ENCODE peak calls at places on chromosomes 3 and 15, in four cellular contexts. W is fibroblast of lung, P is natural killer cell, S is H9. Z is an unnamed sample.

GRCh38 chr15:74725845-74726773 is 781 bp upstream of the CYP1A1 start:
- DNase-seq in P (peak), W (no peak), S (peak), Z (peak)

GRCh38 chr3:44974406-44974805 is 1.6 kb downstream of the ZDHHC3 start:
- DNase-seq in W (no peak), P (no peak), S (no peak), Z (no peak)

GRCh38 chr3:35944915-35945710 is 305.8 kb downstream of the ARPP21 start:
- DNase-seq in S (no peak), P (no peak), W (no peak), Z (no peak)

GRCh38 chr3:123759311-123759710 is 124.8 kb downstream of the MYLK start:
- DNase-seq in P (no peak), W (no peak), S (no peak), Z (no peak)

GRCh38 chr3:27596334-27596841 is 112.2 kb upstream of the SLC4A7 start:
- DNase-seq in P (no peak), W (peak), S (no peak), Z (peak)

GRCh38 chr3:156725706-156726105 is 51.3 kb downstream of the TIPARP start:
- DNase-seq in S (no peak), P (no peak), W (no peak), Z (no peak)

GRCh38 chr3:143977326-143978262 is 6.0 kb downstream of the DIPK2A start:
- DNase-seq in W (peak), S (no peak), P (no peak), Z (no peak)

GRCh38 chr3:22685598-22685997 is 517.5 kb upstream of the UBE2E2 start:
- DNase-seq in P (no peak), S (no peak), W (peak), Z (no peak)

GRCh38 chr3:43729707-43730399 is 39.1 kb downstream of the ABHD5 start:
- DNase-seq in S (no peak), W (no peak), P (no peak), Z (no peak)

GRCh38 chr3:85790445-85791030 is 831.7 kb downstream of the CADM2 start:
- DNase-seq in S (no peak), W (no peak), P (no peak), Z (no peak)

GRCh38 chr3:48970568-48970967 is 19.5 kb upstream of the P4HTM start:
- DNase-seq in S (no peak), P (no peak), W (no peak), Z (no peak)

GRCh38 chr3:48962939-48963338 is 27.1 kb upstream of the P4HTM start:
- DNase-seq in S (no peak), W (no peak), P (no peak), Z (no peak)

GRCh38 chr3:48966367-48966766 is 23.7 kb upstream of the P4HTM start:
- DNase-seq in W (no peak), S (no peak), P (no peak), Z (no peak)

GRCh38 chr3:48963591-48963990 is 26.4 kb upstream of the P4HTM start:
- DNase-seq in S (no peak), P (no peak), W (no peak), Z (no peak)

DNA sequence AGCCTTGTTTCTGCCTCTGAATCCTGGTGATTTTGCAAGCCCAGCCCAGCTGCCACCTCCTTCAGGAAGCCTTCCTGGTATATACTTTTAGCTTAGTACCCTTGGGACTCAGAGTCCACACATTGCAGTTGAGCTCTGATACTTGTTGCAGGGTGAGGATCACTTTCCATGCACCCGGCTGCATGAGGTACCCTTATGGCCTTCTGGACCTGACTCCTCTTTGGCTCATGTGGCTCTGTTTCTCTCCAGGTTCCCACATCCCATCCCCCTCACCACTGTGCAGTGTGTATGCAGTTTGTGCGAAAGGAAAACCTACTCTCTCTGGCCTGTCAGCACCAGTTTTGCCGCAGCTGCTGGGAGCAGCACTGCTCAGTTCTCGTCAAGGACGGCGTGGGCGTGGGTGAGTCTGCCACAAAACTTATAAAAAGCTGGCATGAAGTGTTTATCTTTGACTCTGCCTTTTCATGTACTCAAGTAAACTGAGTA is 23.1 kb upstream of the P4HTM start:
- DNase-seq in W (no peak), S (no peak), P (no peak), Z (peak)
- TF ChIP-seq CTCF in W (no peak), S (no peak), P (no peak), Z (no peak)

GRCh38 chr3:57855281-57855680 is 99.2 kb downstream of the SLMAP start:
- DNase-seq in P (no peak), S (no peak), W (peak), Z (no peak)

GRCh38 chr3:57851304-57851703 is 95.2 kb downstream of the SLMAP start:
- DNase-seq in W (no peak), S (no peak), P (no peak), Z (no peak)

GRCh38 chr3:57856675-57857074 is 100.6 kb downstream of the SLMAP start:
- DNase-seq in P (no peak), W (peak), S (no peak), Z (no peak)

GRCh38 chr3:57855943-57856342 is 99.8 kb downstream of the SLMAP start:
- DNase-seq in P (no peak), S (no peak), W (no peak), Z (no peak)

GRCh38 chr3:57852896-57853295 is 96.8 kb downstream of the SLMAP start:
- DNase-seq in W (peak), S (no peak), P (no peak), Z (no peak)
- TF ChIP-seq CTCF in W (no peak), S (peak), P (peak), Z (no peak)

GRCh38 chr3:176514297-176514696 is 683.0 kb downstream of the TBL1XR1 start:
- DNase-seq in W (peak), S (peak), P (no peak), Z (peak)
- TF ChIP-seq CTCF in W (peak), S (peak), P (no peak), Z (peak)

GRCh38 chr3:100833483-100833882 is 124.2 kb downstream of the TFG start:
- DNase-seq in P (no peak), S (no peak), W (no peak), Z (no peak)

GRCh38 chr3:100834332-100834731 is 125.0 kb downstream of the TFG start:
- DNase-seq in P (no peak), W (no peak), S (no peak), Z (no peak)

DNA sequence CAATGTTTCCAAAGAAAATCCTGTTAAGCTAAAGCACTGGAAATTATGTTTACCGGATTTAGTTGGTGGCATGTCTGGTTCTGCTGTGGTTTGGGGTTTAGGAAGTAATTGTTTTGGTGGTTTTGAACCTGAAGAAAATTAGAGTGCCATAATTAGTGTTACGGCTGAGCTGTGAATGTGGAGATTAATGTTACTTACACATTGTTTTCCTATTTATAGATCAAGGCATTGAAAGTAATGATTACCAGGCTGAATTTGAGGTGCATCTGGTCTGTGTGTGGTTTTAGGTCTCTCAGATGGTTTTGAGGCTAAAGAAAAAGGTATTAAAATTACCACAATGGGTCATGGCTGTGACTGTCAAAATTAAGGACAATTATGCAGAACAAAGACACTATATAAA is 128.9 kb downstream of the TFG start:
- DNase-seq in W (no peak), S (no peak), P (no peak), Z (no peak)
- TF ChIP-seq CTCF in W (no peak), S (no peak), P (no peak), Z (no peak)

GRCh38 chr15:78004919-78005634 is 72.4 kb downstream of the TBC1D2B start:
- DNase-seq in P (no peak), W (peak), S (no peak), Z (no peak)
- TF ChIP-seq CTCF in P (no peak), W (peak), S (no peak), Z (no peak)

Z was measured in activated CD8-positive, alpha-beta T cell treated with anti-CD3 and anti-CD28 coated beads for 36 hours.